ENCODE peak calls at places on chromosomes 3 and 15, in ten cellular contexts. One of them, this sample, is unnamed.

GRCh38 chr3:79247367-79248103 is 520.3 kb downstream of the ROBO1 start:
- DNase-seq in RWPE1: no peak
- DNase-seq in NCI-H1417: no peak
- DNase-seq in neural crest cell: no peak
- DNase-seq in C1 segment of cervical spinal cord: no peak
- DNase-seq in iPS DF 19.7: no peak
- DNase-seq in dorsolateral prefrontal cortex: no peak
- DNase-seq in cardiac fibroblast: peak
- DNase-seq in kidney glomerular epithelial cell: no peak
- DNase-seq in NCI-H1105: no peak
- DNase-seq in this sample: no peak

GRCh38 chr15:83516935-83517334 is 69.8 kb downstream of the SH3GL3 start:
- DNase-seq in RWPE1: peak
- DNase-seq in NCI-H1417: no peak
- DNase-seq in neural crest cell: no peak
- DNase-seq in C1 segment of cervical spinal cord: no peak
- DNase-seq in iPS DF 19.7: no peak
- DNase-seq in dorsolateral prefrontal cortex: no peak
- DNase-seq in cardiac fibroblast: peak
- DNase-seq in kidney glomerular epithelial cell: no peak
- DNase-seq in NCI-H1105: no peak
- DNase-seq in this sample: no peak

GRCh38 chr15:31034152-31034551 is 42.7 kb upstream of the MTMR10 start:
- DNase-seq in RWPE1: no peak
- DNase-seq in NCI-H1417: peak
- DNase-seq in neural crest cell: no peak
- DNase-seq in C1 segment of cervical spinal cord: no peak
- DNase-seq in iPS DF 19.7: no peak
- DNase-seq in dorsolateral prefrontal cortex: no peak
- DNase-seq in cardiac fibroblast: no peak
- DNase-seq in kidney glomerular epithelial cell: no peak
- DNase-seq in NCI-H1105: no peak
- DNase-seq in this sample: no peak

GRCh38 chr15:45454825-45455224 is 67.7 kb downstream of the SLC30A4 start:
- DNase-seq in RWPE1: peak
- DNase-seq in NCI-H1417: no peak
- DNase-seq in neural crest cell: no peak
- DNase-seq in C1 segment of cervical spinal cord: peak
- DNase-seq in iPS DF 19.7: no peak
- DNase-seq in dorsolateral prefrontal cortex: no peak
- DNase-seq in cardiac fibroblast: peak
- DNase-seq in kidney glomerular epithelial cell: peak
- DNase-seq in NCI-H1105: no peak
- DNase-seq in this sample: no peak

GRCh38 chr3:24678441-24678865 is 183.8 kb upstream of the THRB start:
- DNase-seq in RWPE1: peak
- DNase-seq in NCI-H1417: no peak
- DNase-seq in neural crest cell: no peak
- DNase-seq in C1 segment of cervical spinal cord: no peak
- DNase-seq in iPS DF 19.7: no peak
- DNase-seq in dorsolateral prefrontal cortex: no peak
- DNase-seq in cardiac fibroblast: peak
- DNase-seq in kidney glomerular epithelial cell: peak
- DNase-seq in NCI-H1105: no peak
- DNase-seq in this sample: no peak

GRCh38 chr15:70197318-70197944 is 99.7 kb upstream of the TLE3 start:
- DNase-seq in RWPE1: peak
- DNase-seq in NCI-H1417: no peak
- DNase-seq in neural crest cell: no peak
- DNase-seq in C1 segment of cervical spinal cord: no peak
- DNase-seq in iPS DF 19.7: no peak
- DNase-seq in dorsolateral prefrontal cortex: no peak
- DNase-seq in cardiac fibroblast: no peak
- DNase-seq in kidney glomerular epithelial cell: no peak
- DNase-seq in NCI-H1105: no peak
- DNase-seq in this sample: no peak

GRCh38 chr3:51710631-51711351 is 3.9 kb downstream of the GRM2 start:
- DNase-seq in RWPE1: no peak
- DNase-seq in NCI-H1417: no peak
- DNase-seq in neural crest cell: no peak
- DNase-seq in C1 segment of cervical spinal cord: no peak
- DNase-seq in iPS DF 19.7: no peak
- DNase-seq in dorsolateral prefrontal cortex: peak
- DNase-seq in cardiac fibroblast: no peak
- DNase-seq in kidney glomerular epithelial cell: no peak
- DNase-seq in NCI-H1105: no peak
- DNase-seq in this sample: no peak

GRCh38 chr15:90033006-90033405 is 31.9 kb downstream of the ZNF710 start:
- DNase-seq in RWPE1: no peak
- DNase-seq in NCI-H1417: no peak
- DNase-seq in neural crest cell: no peak
- DNase-seq in C1 segment of cervical spinal cord: no peak
- DNase-seq in iPS DF 19.7: no peak
- DNase-seq in dorsolateral prefrontal cortex: no peak
- DNase-seq in cardiac fibroblast: no peak
- DNase-seq in kidney glomerular epithelial cell: no peak
- DNase-seq in NCI-H1105: no peak
- DNase-seq in this sample: no peak

GRCh38 chr3:138314751-138315150 is 14.9 kb downstream of the NME9 start:
- DNase-seq in RWPE1: no peak
- DNase-seq in NCI-H1417: no peak
- DNase-seq in neural crest cell: no peak
- DNase-seq in C1 segment of cervical spinal cord: no peak
- DNase-seq in iPS DF 19.7: no peak
- DNase-seq in dorsolateral prefrontal cortex: no peak
- DNase-seq in cardiac fibroblast: peak
- DNase-seq in kidney glomerular epithelial cell: no peak
- DNase-seq in NCI-H1105: no peak
- DNase-seq in this sample: no peak

GRCh38 chr3:41290306-41290705 is 91.0 kb downstream of the CTNNB1 start:
- DNase-seq in RWPE1: no peak
- DNase-seq in NCI-H1417: no peak
- DNase-seq in neural crest cell: no peak
- DNase-seq in C1 segment of cervical spinal cord: no peak
- DNase-seq in iPS DF 19.7: no peak
- DNase-seq in dorsolateral prefrontal cortex: no peak
- DNase-seq in cardiac fibroblast: no peak
- DNase-seq in kidney glomerular epithelial cell: no peak
- DNase-seq in NCI-H1105: no peak
- DNase-seq in this sample: no peak

GRCh38 chr3:172512363-172512762 is 10.9 kb downstream of the TNFSF10 start:
- DNase-seq in RWPE1: no peak
- DNase-seq in NCI-H1417: no peak
- DNase-seq in neural crest cell: no peak
- DNase-seq in C1 segment of cervical spinal cord: no peak
- DNase-seq in iPS DF 19.7: no peak
- DNase-seq in dorsolateral prefrontal cortex: no peak
- DNase-seq in cardiac fibroblast: peak
- DNase-seq in kidney glomerular epithelial cell: no peak
- DNase-seq in NCI-H1105: no peak
- DNase-seq in this sample: no peak

GRCh38 chr3:65945480-65945879 is 93.2 kb downstream of the MAGI1 start:
- DNase-seq in RWPE1: no peak
- DNase-seq in NCI-H1417: no peak
- DNase-seq in neural crest cell: no peak
- DNase-seq in C1 segment of cervical spinal cord: no peak
- DNase-seq in iPS DF 19.7: no peak
- DNase-seq in dorsolateral prefrontal cortex: no peak
- DNase-seq in cardiac fibroblast: peak
- DNase-seq in kidney glomerular epithelial cell: no peak
- DNase-seq in NCI-H1105: no peak
- DNase-seq in this sample: no peak

GRCh38 chr3:112688085-112688769 is 47.3 kb upstream of the CCDC80 start:
- DNase-seq in RWPE1: no peak
- DNase-seq in NCI-H1417: no peak
- DNase-seq in neural crest cell: no peak
- DNase-seq in C1 segment of cervical spinal cord: no peak
- DNase-seq in iPS DF 19.7: no peak
- DNase-seq in dorsolateral prefrontal cortex: no peak
- DNase-seq in cardiac fibroblast: no peak
- DNase-seq in kidney glomerular epithelial cell: no peak
- DNase-seq in NCI-H1105: no peak
- DNase-seq in this sample: no peak

GRCh38 chr15:76517910-76518309 is 181.3 kb downstream of the ISL2 start:
- DNase-seq in RWPE1: no peak
- DNase-seq in NCI-H1417: no peak
- DNase-seq in neural crest cell: no peak
- DNase-seq in C1 segment of cervical spinal cord: no peak
- DNase-seq in iPS DF 19.7: no peak
- DNase-seq in dorsolateral prefrontal cortex: no peak
- DNase-seq in cardiac fibroblast: no peak
- DNase-seq in kidney glomerular epithelial cell: no peak
- DNase-seq in NCI-H1105: no peak
- DNase-seq in this sample: no peak

This sample was measured in progenitor cell of endocrine pancreas.